ENCODE peak calls at places on chromosomes 16 and 17, in ten cellular contexts. J, K, Z, V, Y, M, B, D, R and E are unnamed samples.

GRCh38 chr17:49964539-49965521 is 4.2 kb upstream of the DLX4 start:
- DNase-seq in J (no peak), K (no peak), Z (no peak), V (no peak), Y (no peak), M (no peak), B (no peak), D (no peak), R (peak; percentile 69), E (no peak)

GRCh38 chr16:28616636-28617035 is 6.8 kb upstream of the SULT1A1 start:
- DNase-seq in J (no peak), K (no peak), Z (no peak), V (no peak), Y (no peak), M (no peak), B (no peak), D (no peak), R (no peak), E (no peak)

GRCh38 chr16:19213885-19214284 is 45.8 kb downstream of the SYT17 start:
- DNase-seq in J (no peak), K (no peak), Z (no peak), V (no peak), Y (no peak), M (no peak), B (no peak), D (no peak), R (no peak), E (no peak)

GRCh38 chr17:69423450-69423849 is 9.0 kb downstream of the MAP2K6 start:
- DNase-seq in J (no peak), K (no peak), Z (no peak), V (no peak), Y (peak; percentile 15), M (no peak), B (no peak), D (no peak), R (no peak), E (no peak)

GRCh38 chr17:42098747-42099399 is 600 bp upstream of the ZNF385C start:
- DNase-seq in J (no peak), K (no peak), Z (no peak), V (no peak), Y (no peak), M (no peak), B (no peak), D (no peak), R (no peak), E (no peak)

GRCh38 chr16:66364117-66364958 is 2.2 kb upstream of the CDH5 start:
- DNase-seq in J (no peak), K (no peak), Z (peak; percentile 32), V (peak; percentile 62), Y (peak; percentile 71), M (no peak), B (peak; percentile 65), D (no peak), R (no peak), E (no peak)

GRCh38 chr16:28974007-28974436 is 556 bp upstream of the SPNS1 start:
- DNase-seq in J (no peak), K (peak; percentile 41), Z (peak; percentile 55), V (peak; percentile 88), Y (peak; percentile 74), M (no peak), B (peak; percentile 51), D (no peak), R (peak; percentile 75), E (peak; percentile 77)

GRCh38 chr17:15453782-15454181 is 13.6 kb downstream of the CDRT4 start:
- DNase-seq in J (no peak), K (no peak), Z (no peak), V (peak; percentile 19), Y (no peak), M (no peak), B (no peak), D (no peak), R (no peak), E (no peak)

GRCh38 chr17:46983782-46984181 is 4.7 kb upstream of the RPRML start:
- DNase-seq in J (no peak), K (no peak), Z (no peak), V (peak; percentile 4), Y (no peak), M (no peak), B (no peak), D (no peak), R (no peak), E (no peak)

GRCh38 chr17:32503251-32504165 is 16.7 kb downstream of the CDK5R1 start:
- DNase-seq in J (no peak), K (no peak), Z (no peak), V (peak; percentile 51), Y (peak; percentile 27), M (no peak), B (no peak), D (peak; percentile 68), R (no peak), E (peak; percentile 53)

GRCh38 chr16:85798901-85799496 is 345 bp downstream of the EMC8 start:
- DNase-seq in J (no peak), K (no peak), Z (peak; percentile 22), V (peak; percentile 68), Y (peak; percentile 27), M (no peak), B (peak; percentile 34), D (no peak), R (peak; percentile 79), E (peak; percentile 75)

GRCh38 chr16:27387724-27388123 is 14.2 kb upstream of the IL21R start:
- DNase-seq in J (no peak), K (no peak), Z (no peak), V (peak; percentile 33), Y (peak; percentile 30), M (no peak), B (no peak), D (no peak), R (no peak), E (no peak)

GRCh38 chr17:51059781-51060180 is 60.9 kb downstream of the SPAG9 start:
- DNase-seq in J (no peak), K (no peak), Z (no peak), V (peak; percentile 58), Y (peak; percentile 66), M (no peak), B (no peak), D (no peak), R (no peak), E (no peak)

GRCh38 chr17:58249270-58250133 is 11.1 kb downstream of the LPO start:
- DNase-seq in J (no peak), K (peak; percentile 1), Z (peak; percentile 65), V (peak; percentile 72), Y (peak; percentile 51), M (peak; percentile 55), B (peak; percentile 72), D (peak; percentile 72), R (peak; percentile 92), E (peak; percentile 84)